ENCODE peak calls at places on chromosomes 16 and 17, in seven cellular contexts. V is suprapubic skin, L is left ventricle myocardium inferior, S is tibial artery, W is heart left ventricle, J is MM.1S, M is keratinocyte. T is an unnamed sample.

GRCh38 chr17:76353004-76353598 is 615 bp downstream of the PRPSAP1 start:
- DNase-seq in V (no peak), L (peak; percentile 36), S (peak; percentile 66), W (peak; percentile 65), J (no peak), M (no peak), T (peak; percentile 75)

GRCh38 chr16:77971306-77972131 is 50.8 kb upstream of the CLEC3A start:
- DNase-seq in V (peak; percentile 84), L (peak; percentile 79), S (peak; percentile 86), W (peak; percentile 85), J (peak; percentile 55), M (peak; percentile 13), T (peak; percentile 81)

GRCh38 chr17:40437095-40437732 is 6.0 kb upstream of the IGFBP4 start:
- DNase-seq in V (no peak), L (no peak), S (peak; percentile 48), W (no peak), J (no peak), M (no peak), T (no peak)

GRCh38 chr16:534856-535445 is 7.4 kb downstream of the CAPN15 start:
- DNase-seq in V (no peak), L (no peak), S (no peak), W (no peak), J (no peak), M (no peak), T (no peak)

GRCh38 chr17:33962857-33963655 is 292.0 kb upstream of the CCL2 start:
- DNase-seq in V (peak; percentile 50), L (peak; percentile 23), S (no peak), W (no peak), J (no peak), M (no peak), T (no peak)

GRCh38 chr16:17476414-17477259 is 5.9 kb upstream of the XYLT1 start:
- DNase-seq in V (no peak), L (no peak), S (no peak), W (no peak), J (peak; percentile 93), M (peak; percentile 9), T (no peak)

GRCh38 chr16:2008631-2009301 is 855 bp downstream of the ZNF598 start:
- DNase-seq in V (no peak), L (peak; percentile 17), S (no peak), W (no peak), J (peak; percentile 34), M (no peak), T (no peak)

GRCh38 chr17:49715221-49715620 is 7.5 kb upstream of the SLC35B1 start:
- DNase-seq in V (no peak), L (no peak), S (no peak), W (no peak), J (no peak), M (no peak), T (no peak)

GRCh38 chr17:5198472-5198871 is 6.8 kb upstream of the ZNF594 start:
- DNase-seq in V (no peak), L (no peak), S (no peak), W (no peak), J (no peak), M (no peak), T (no peak)

GRCh38 chr17:5191541-5192417 is at the start of gene ZNF594:
- DNase-seq in V (peak; percentile 98), L (peak; percentile 97), S (peak; percentile 97), W (peak; percentile 99), J (peak; percentile 98), M (peak; percentile 61), T (peak; percentile 97)

DNA sequence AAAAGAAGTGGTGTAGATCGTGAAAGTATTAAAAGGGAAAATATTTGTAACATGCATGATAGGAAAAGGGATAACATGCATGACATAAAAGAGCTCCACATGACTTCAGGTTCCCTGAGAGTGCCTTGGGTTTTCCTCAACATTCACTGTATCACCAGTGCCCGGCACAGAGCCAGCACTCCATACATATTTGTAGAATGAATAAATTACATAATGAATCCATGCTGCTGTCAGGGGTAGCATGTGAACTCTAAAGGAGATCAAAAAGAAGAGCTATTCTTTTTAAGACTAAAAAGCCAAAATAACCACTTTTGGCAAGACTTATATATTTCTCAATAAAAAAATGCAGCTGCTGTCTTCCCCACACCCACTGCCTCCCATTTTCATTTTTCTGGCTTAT is 2.7 kb upstream of the ZNF594 start:
- DNase-seq in V (no peak), L (no peak), S (no peak), W (no peak), J (no peak), M (no peak), T (no peak)
- H3K27ac ChIP-seq in V (no peak overlapping the region), L (no peak overlapping the region), S (no peak overlapping the region), W (no peak overlapping the region), J (no peak overlapping the region), M (no peak overlapping the region), T (no peak overlapping the region)

GRCh38 chr17:30379303-30380105 is 777 bp downstream of the CPD start:
- DNase-seq in V (peak; percentile 80), L (peak; percentile 20), S (no peak), W (peak; percentile 71), J (peak; percentile 15), M (no peak), T (peak; percentile 78)
- TF ChIP-seq CTCF in V (no peak), L (no peak), S (no peak), W (no peak), J (no peak), M (no peak), T (no peak)

GRCh38 chr16:13558752-13559151 is 361.2 kb upstream of the ERCC4 start:
- DNase-seq in V (no peak), L (no peak), S (no peak), W (no peak), J (no peak), M (no peak), T (no peak)
- H3K4me3 ChIP-seq in V (no peak overlapping the region), L (no peak overlapping the region), S (no peak overlapping the region), W (no peak overlapping the region), J (no peak overlapping the region), M (no peak overlapping the region), T (no peak overlapping the region)

DNA sequence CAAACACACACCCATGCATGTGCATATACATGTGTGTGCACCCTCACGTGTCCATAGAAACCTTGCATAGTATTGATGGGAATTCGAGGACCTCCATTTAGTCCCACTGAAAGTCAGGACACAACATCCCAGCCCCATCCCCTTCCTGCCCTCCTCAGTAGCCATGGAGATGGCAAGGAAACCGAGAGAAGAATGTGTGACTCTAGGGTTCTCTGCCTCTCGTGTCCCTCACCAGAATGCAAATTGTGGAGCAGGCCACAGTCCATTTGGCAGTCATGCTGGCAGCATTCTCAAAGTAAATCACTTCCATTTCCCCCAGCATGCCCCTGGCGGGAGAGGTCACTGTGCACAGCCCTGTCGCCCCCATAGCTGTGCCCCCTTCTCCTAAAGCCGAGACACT is 141.1 kb downstream of the MSI2 start:
- DNase-seq in V (no peak), L (no peak), S (peak; percentile 25), W (no peak), J (no peak), M (no peak), T (no peak)
- H3K27ac ChIP-seq in V (no peak overlapping the region), L (no peak overlapping the region), S (no peak overlapping the region), W (no peak overlapping the region), J (no peak overlapping the region), M (no peak overlapping the region), T (no peak overlapping the region)

GRCh38 chr16:85451646-85452363 is 161.3 kb upstream of the GSE1 start:
- DNase-seq in V (no peak), L (no peak), S (no peak), W (no peak), J (no peak), M (no peak), T (no peak)

GRCh38 chr16:85453179-85453678 is 159.9 kb upstream of the GSE1 start:
- DNase-seq in V (no peak), L (no peak), S (no peak), W (no peak), J (no peak), M (no peak), T (no peak)

GRCh38 chr16:85454171-85454883 is 158.8 kb upstream of the GSE1 start:
- DNase-seq in V (no peak), L (no peak), S (no peak), W (no peak), J (no peak), M (no peak), T (no peak)

GRCh38 chr16:85453701-85454100 is 159.4 kb upstream of the GSE1 start:
- DNase-seq in V (no peak), L (no peak), S (no peak), W (no peak), J (no peak), M (no peak), T (no peak)

DNA sequence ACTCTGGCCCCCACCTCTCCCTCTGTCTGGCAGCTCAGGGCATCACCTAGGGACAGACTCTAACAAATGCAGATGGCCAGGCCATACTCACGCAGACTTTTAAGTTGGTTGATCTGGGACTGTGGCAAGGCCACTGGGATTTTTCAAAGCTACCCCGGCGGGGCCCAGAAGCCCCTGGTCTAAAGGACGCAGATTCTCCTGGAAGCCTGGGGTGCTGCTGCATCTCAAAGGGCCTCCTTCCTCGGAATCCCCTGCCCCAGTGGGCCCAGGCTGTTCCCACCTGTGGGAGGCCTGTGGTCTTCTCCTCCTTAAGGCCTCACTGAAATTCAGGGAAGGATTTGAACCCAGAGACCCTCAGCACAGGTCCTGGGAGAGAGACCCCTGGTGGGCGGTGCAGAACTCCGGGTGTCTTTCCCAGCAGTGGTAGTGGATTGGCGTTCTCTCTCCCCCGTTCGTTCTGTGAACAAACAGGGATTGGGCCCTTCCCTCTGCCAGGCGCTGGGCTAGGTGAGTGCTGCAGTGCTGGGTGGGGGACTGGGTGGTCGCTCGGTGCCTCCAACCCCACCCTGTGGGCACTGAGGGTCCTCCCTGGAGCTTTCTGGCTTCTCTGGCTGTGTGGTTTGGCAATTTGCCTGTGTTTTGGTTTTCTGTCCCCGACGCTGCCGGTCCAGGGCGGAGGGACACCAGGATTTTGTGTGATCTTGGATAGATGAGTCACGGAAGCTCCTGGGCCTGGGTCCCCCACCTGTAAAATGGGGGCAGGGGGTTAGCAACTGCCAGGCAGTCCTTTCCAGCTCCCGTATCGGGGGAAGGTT is 160.6 kb upstream of the GSE1 start:
- DNase-seq in V (no peak), L (no peak), S (no peak), W (no peak), J (no peak), M (no peak), T (no peak)
- TF ChIP-seq CTCF in V (no peak), L (no peak), S (no peak), W (no peak), J (no peak), M (no peak), T (no peak)